ENCODE peak calls at places on chromosomes 1 and 21, in ten cellular contexts. R, N, E, F, Q, V, B, G, D and S are unnamed samples.

GRCh38 chr1:228765543-228765942 is 30.3 kb downstream of the RHOU start:
- DNase-seq in B (no peak), D (no peak), F (peak; percentile 63), G (no peak), V (no peak), N (no peak), R (no peak), E (no peak), Q (no peak), S (no peak)

GRCh38 chr1:3454811-3455618 is 550 bp downstream of the ARHGEF16 start:
- DNase-seq in V (no peak), R (peak; percentile 85), E (no peak), F (peak; percentile 56), N (peak; percentile 74), Q (no peak), D (no peak), G (no peak), B (no peak), S (no peak)

GRCh38 chr1:53442297-53442696 is 16.9 kb upstream of the DMRTB1 start:
- DNase-seq in E (no peak), Q (no peak), D (no peak), N (no peak), B (no peak), R (peak; percentile 41), G (no peak), V (no peak), F (no peak), S (no peak)

GRCh38 chr1:65830306-65830705 is 37.6 kb downstream of the PDE4B start:
- DNase-seq in F (no peak), R (no peak), E (no peak), N (no peak), G (no peak), B (no peak), Q (no peak), D (no peak), V (no peak), S (no peak)

GRCh38 chr1:171141336-171142051 is 43.6 kb upstream of the FMO2 start:
- DNase-seq in G (peak; percentile 96), Q (no peak), F (peak; percentile 40), N (no peak), E (peak; percentile 50), V (no peak), B (no peak), D (peak; percentile 46), R (no peak), S (no peak)

GRCh38 chr1:202656951-202657646 is 53.2 kb downstream of the SYT2 start:
- DNase-seq in G (no peak), E (no peak), D (no peak), F (no peak), B (no peak), V (no peak), Q (no peak), R (peak; percentile 86), N (peak; percentile 63), S (no peak)

GRCh38 chr1:19737413-19737812 is 62.3 kb downstream of the TMCO4 start:
- DNase-seq in E (no peak), Q (no peak), V (no peak), D (no peak), R (no peak), G (no peak), B (no peak), N (no peak), F (no peak), S (no peak)

GRCh38 chr1:184838374-184838995 is 83.8 kb upstream of the EDEM3 start:
- DNase-seq in N (no peak), B (no peak), F (peak; percentile 72), D (peak; percentile 26), E (no peak), V (no peak), G (peak; percentile 69), Q (no peak), R (no peak), S (no peak)

GRCh38 chr1:118223426-118223825 is 38.4 kb upstream of the SPAG17 start:
- DNase-seq in N (peak; percentile 15), V (no peak), Q (no peak), E (no peak), D (peak; percentile 14), B (no peak), G (no peak), R (peak; percentile 57), F (peak; percentile 8), S (peak; percentile 13)

GRCh38 chr21:17513214-17514123 is 626 bp downstream of the CXADR start:
- DNase-seq in B (no peak), E (no peak), R (peak; percentile 67), F (peak; percentile 48), N (no peak), D (peak; percentile 77), G (no peak), Q (peak; percentile 2), V (peak; percentile 31), S (peak; percentile 44)

GRCh38 chr1:226568975-226569741 is 20.6 kb downstream of the STUM start:
- DNase-seq in Q (no peak), G (no peak), E (no peak), V (no peak), N (no peak), F (no peak), B (no peak), D (no peak), R (no peak), S (no peak)

GRCh38 chr1:70760170-70760569 is 287.4 kb downstream of the PTGER3 start:
- DNase-seq in Q (no peak), N (no peak), G (no peak), E (no peak), F (no peak), V (no peak), D (no peak), R (no peak), B (no peak), S (no peak)

GRCh38 chr1:98669355-98670296 is 8.1 kb downstream of the SNX7 start:
- DNase-seq in G (no peak), Q (no peak), N (no peak), R (no peak), F (no peak), E (no peak), D (no peak), B (no peak), V (no peak), S (no peak)

GRCh38 chr1:246631426-246631825 is 65.2 kb downstream of the CNST start:
- DNase-seq in B (no peak), Q (no peak), E (no peak), N (no peak), V (no peak), D (no peak), F (no peak), G (no peak), R (no peak), S (no peak)